ENCODE peak calls at places on chromosomes 6 and 20, in four cellular contexts. One of them, this sample, is unnamed.
A peak's percentile ranks its signal among the peaks of the same experiment; 100 is the strongest.

GRCh38 chr6:168667428-168667805 is 226.4 kb downstream of the SMOC2 start:
- DNase-seq in K562: no peak
- DNase-seq in HepG2: no peak
- DNase-seq in H1: no peak
- DNase-seq in this sample: no peak

GRCh38 chr6:116251568-116252384 is 2.1 kb downstream of the TSPYL4 start:
- DNase-seq in H1: peak; percentile 29
- DNase-seq in HepG2: no peak
- DNase-seq in K562: no peak
- DNase-seq in this sample: no peak

GRCh38 chr20:32535316-32535952 is 49.7 kb downstream of the NOL4L start:
- DNase-seq in K562: no peak
- DNase-seq in H1: no peak
- DNase-seq in HepG2: no peak
- DNase-seq in this sample: no peak

GRCh38 chr6:32439708-32440214 is at the start of gene HLA-DRA:
- DNase-seq in K562: peak; percentile 78
- DNase-seq in HepG2: peak; percentile 31
- DNase-seq in H1: no peak
- DNase-seq in this sample: no peak

GRCh38 chr6:158837684-158838625 is 18.8 kb upstream of the EZR start:
- DNase-seq in K562: no peak
- DNase-seq in HepG2: no peak
- DNase-seq in H1: no peak
- DNase-seq in this sample: no peak

GRCh38 chr6:285030-285771 is 7.1 kb upstream of the DUSP22 start:
- DNase-seq in H1: no peak
- DNase-seq in K562: no peak
- DNase-seq in HepG2: no peak
- DNase-seq in this sample: no peak

GRCh38 chr6:6287415-6287814 is 33.0 kb downstream of the F13A1 start:
- DNase-seq in H1: no peak
- DNase-seq in K562: no peak
- DNase-seq in HepG2: no peak
- DNase-seq in this sample: no peak

GRCh38 chr6:99013661-99014458 is 66.1 kb upstream of the FBXL4 start:
- DNase-seq in HepG2: no peak
- DNase-seq in H1: no peak
- DNase-seq in K562: no peak
- DNase-seq in this sample: no peak

GRCh38 chr20:35144694-35145093 is 2.4 kb downstream of the EDEM2 start:
- DNase-seq in HepG2: no peak
- DNase-seq in K562: no peak
- DNase-seq in H1: no peak
- DNase-seq in this sample: no peak

GRCh38 chr20:59005523-59006166 is 1.4 kb downstream of the CTSZ start:
- DNase-seq in H1: no peak
- DNase-seq in K562: no peak
- DNase-seq in HepG2: no peak
- DNase-seq in this sample: no peak

GRCh38 chr20:59007758-59008511 is 881 bp upstream of the CTSZ start:
- DNase-seq in HepG2: no peak
- DNase-seq in K562: peak; percentile 53
- DNase-seq in H1: no peak
- DNase-seq in this sample: no peak

GRCh38 chr20:59004763-59005522 is 2.1 kb downstream of the CTSZ start:
- DNase-seq in K562: no peak
- DNase-seq in H1: no peak
- DNase-seq in HepG2: peak; percentile 71
- DNase-seq in this sample: no peak

GRCh38 chr20:59006864-59007757 is at the start of gene CTSZ:
- DNase-seq in K562: peak; percentile 91
- DNase-seq in HepG2: no peak
- DNase-seq in H1: no peak
- DNase-seq in this sample: peak; percentile 32

DNA sequence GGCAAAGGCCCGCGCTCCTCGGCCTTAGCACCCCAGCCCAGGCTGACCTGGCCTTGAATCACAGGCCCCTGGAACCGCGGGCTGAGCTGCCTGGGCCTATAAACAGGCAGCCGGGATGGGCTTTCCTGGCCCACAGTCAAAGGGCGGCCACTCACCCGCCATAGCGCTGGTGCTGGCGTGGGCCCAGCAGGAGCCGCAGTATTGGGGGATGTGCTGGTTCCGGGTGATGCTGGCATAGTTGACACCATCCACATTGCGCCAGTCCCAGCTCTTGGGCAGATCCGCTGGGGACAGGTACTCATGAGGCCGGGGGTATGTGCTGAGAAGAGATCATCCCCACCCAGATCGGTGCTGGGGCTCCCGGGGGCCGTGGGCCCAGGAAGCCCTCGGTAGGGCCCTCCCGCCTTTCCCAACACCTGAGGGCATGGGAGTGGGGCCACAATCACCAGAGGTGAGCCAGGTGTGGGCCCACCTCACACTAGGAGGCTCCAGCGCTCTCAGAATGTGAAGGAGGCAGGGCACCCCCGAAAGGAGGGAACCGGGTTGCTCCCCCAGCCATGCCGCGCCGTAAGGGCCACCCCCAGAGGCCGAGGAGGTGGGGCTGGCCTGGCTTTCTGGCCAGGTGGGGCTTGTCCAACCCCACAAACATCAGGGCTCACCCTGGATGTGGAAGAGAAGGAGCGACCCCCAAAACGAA is 739 bp downstream of the CTSZ start:
- DNase-seq in K562: no peak
- DNase-seq in H1: no peak
- DNase-seq in HepG2: no peak
- DNase-seq in this sample: no peak
- TF ChIP-seq MAX in K562: no peak
- TF ChIP-seq MAX in H1: no peak
- TF ChIP-seq MAX in HepG2: no peak
- TF ChIP-seq MAX in this sample: no peak

GRCh38 chr6:118743744-118744143 is 92.4 kb upstream of the CEP85L start:
- DNase-seq in K562: no peak
- DNase-seq in HepG2: no peak
- DNase-seq in H1: no peak
- DNase-seq in this sample: no peak
- TF ChIP-seq RNF2 in K562: no peak
- TF ChIP-seq RNF2 in HepG2: no peak
- TF ChIP-seq RNF2 in H1: no peak
- TF ChIP-seq RNF2 in this sample: no peak

GRCh38 chr20:24469116-24470030 is at the start of gene SYNDIG1:
- DNase-seq in K562: no peak
- DNase-seq in HepG2: no peak
- DNase-seq in H1: no peak
- DNase-seq in this sample: peak; percentile 25
- TF ChIP-seq MAX in K562: no peak
- TF ChIP-seq MAX in HepG2: no peak
- TF ChIP-seq MAX in H1: peak; percentile 32
- TF ChIP-seq MAX in this sample: no peak

DNA sequence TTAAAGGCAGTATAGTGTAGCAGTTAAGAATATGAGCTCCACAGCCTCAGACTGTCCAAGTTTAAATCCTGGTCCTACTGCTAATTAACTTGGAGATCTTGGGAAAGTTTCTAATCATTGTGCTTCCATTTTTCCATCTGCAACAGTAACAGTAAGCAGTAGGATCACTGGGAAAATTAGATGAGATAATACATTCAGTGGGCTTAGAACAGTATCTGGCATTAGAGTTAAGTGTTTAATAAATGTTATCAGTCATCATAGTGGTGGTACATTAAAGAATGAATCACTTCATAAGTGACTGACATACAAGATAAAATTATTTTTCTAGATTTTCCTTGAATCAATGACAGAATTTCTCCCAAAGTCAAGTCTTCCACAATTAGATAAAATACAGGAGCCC is 5.0 kb downstream of the NHSL1 start:
- DNase-seq in K562: no peak
- DNase-seq in H1: no peak
- DNase-seq in HepG2: no peak
- DNase-seq in this sample: no peak
- TF ChIP-seq RNF2 in K562: no peak
- TF ChIP-seq RNF2 in H1: no peak
- TF ChIP-seq RNF2 in HepG2: no peak
- TF ChIP-seq RNF2 in this sample: no peak

GRCh38 chr6:124199226-124199625 is 395.6 kb downstream of the NKAIN2 start:
- DNase-seq in K562: no peak
- DNase-seq in H1: no peak
- DNase-seq in HepG2: no peak
- DNase-seq in this sample: no peak

GRCh38 chr6:124200661-124201060 is 397.0 kb downstream of the NKAIN2 start:
- DNase-seq in HepG2: no peak
- DNase-seq in K562: no peak
- DNase-seq in H1: no peak
- DNase-seq in this sample: no peak

GRCh38 chr6:124203812-124204167 is 400.1 kb downstream of the NKAIN2 start:
- DNase-seq in K562: no peak
- DNase-seq in H1: no peak
- DNase-seq in HepG2: no peak
- DNase-seq in this sample: no peak

GRCh38 chr6:124203106-124203811 is 399.6 kb downstream of the NKAIN2 start:
- DNase-seq in K562: no peak
- DNase-seq in H1: no peak
- DNase-seq in HepG2: no peak
- DNase-seq in this sample: no peak
- TF ChIP-seq MAX in K562: no peak
- TF ChIP-seq MAX in H1: no peak
- TF ChIP-seq MAX in HepG2: no peak
- TF ChIP-seq MAX in this sample: no peak

DNA sequence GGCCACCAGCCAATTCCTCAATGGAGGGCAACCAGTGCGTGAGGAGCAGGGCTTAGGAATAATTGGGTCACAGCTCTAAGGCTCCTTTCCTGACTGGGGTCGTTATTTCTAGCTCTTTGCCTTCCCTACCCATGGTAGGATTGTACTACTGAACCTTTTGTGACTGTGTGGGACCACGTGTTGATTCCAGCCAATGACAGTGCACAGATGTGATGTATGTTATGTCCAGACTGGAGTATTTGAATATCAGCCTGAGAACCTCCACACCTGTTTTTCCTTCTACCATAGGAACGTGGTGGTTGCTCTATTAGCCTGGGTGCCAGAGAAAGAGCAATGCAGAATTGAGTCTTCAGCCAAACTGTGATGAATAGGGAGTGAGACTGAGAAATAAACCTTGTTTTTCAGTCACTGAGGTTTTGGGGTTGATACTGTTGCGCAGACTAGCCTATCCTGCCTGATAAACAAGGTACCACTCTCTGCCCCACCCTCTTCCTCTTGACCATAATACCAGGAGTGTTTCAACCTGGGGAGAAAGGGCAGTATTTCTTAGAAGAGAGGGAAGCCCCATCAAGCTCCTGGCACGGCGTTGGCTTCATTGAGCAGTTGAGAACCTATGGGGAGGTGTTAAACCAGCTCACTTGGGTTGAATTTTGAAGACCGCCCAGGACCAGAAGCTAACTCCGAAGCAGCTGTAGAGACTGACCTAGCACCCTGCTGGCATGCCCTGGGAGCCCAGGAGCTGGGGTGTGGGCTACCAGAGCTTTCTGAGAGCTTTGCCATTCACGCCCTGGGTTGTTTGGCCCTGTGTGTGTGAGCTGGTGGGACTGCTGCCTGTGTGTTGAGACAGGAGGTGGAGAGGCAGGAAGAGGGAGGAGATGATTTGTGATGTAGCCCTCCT is 105.5 kb upstream of the BACH2 start:
- DNase-seq in H1: no peak
- DNase-seq in K562: no peak
- DNase-seq in HepG2: no peak
- DNase-seq in this sample: no peak
- TF ChIP-seq RNF2 in H1: no peak
- TF ChIP-seq RNF2 in K562: no peak
- TF ChIP-seq RNF2 in HepG2: no peak
- TF ChIP-seq RNF2 in this sample: no peak

DNA sequence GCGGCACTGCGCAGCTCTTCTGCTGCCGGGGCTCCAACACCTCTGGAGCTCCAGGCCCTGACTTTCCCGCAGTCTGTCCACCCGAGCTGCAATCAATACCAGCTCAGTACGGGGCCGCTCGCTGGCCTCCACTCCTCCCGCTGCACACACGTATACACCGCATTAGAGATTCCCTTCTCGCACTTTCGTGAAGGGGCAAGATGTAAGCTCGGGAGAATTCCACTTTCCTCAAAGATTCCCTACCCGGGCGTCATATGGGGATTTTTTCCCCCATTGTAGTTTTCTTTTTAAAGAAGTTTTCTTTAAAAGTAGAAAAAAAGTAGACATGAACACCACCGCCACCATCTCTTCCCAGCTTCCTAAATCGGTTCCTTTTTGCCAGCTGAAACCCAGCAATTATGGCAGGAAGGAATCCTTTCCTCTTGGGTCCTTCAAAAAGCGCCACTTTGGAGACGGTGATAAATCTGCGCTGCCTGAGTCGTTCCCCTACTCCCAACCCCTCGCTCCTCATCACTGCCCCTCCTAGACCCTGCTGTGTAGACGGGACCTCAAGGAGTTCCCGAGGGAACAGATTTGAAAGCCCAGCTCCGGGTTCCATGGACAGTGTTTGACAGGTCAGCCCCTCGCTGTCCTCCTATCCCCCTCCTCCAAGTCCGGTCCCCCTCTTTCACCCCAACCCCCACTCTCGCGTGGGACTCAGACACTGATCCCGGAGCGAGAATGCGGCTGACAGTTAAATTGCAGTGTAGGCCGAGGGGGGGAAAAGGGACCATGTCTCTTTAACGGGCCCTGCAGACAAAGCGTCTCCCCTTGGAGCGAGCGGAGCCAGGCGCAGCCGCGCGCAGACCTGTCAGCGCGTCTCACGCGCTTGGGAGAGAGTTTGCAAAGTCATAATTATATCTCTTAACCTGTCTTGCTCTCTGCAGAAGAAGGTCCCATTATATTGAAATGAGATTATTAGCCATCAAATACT is 39.5 kb downstream of the NCR2 start:
- DNase-seq in H1: no peak
- DNase-seq in K562: no peak
- DNase-seq in HepG2: no peak
- DNase-seq in this sample: no peak
- TF ChIP-seq MAX in H1: no peak
- TF ChIP-seq MAX in K562: no peak
- TF ChIP-seq MAX in HepG2: no peak
- TF ChIP-seq MAX in this sample: no peak

GRCh38 chr6:132234356-132234755 is 166.9 kb downstream of the MOXD1 start:
- DNase-seq in K562: no peak
- DNase-seq in H1: no peak
- DNase-seq in HepG2: no peak
- DNase-seq in this sample: no peak
- TF ChIP-seq RNF2 in K562: no peak
- TF ChIP-seq RNF2 in H1: no peak
- TF ChIP-seq RNF2 in HepG2: no peak
- TF ChIP-seq RNF2 in this sample: no peak

GRCh38 chr20:62358171-62358719 is 8.9 kb downstream of the LAMA5 start:
- DNase-seq in K562: peak; percentile 61
- DNase-seq in HepG2: no peak
- DNase-seq in H1: no peak
- DNase-seq in this sample: peak; percentile 77
- TF ChIP-seq MAX in K562: no peak
- TF ChIP-seq MAX in HepG2: no peak
- TF ChIP-seq MAX in H1: no peak
- TF ChIP-seq MAX in this sample: peak; percentile 56